ENCODE peak calls at places on chromosome 19, in five cellular contexts. One of them, this sample, is unnamed.

GRCh38 chr19:35995655-35995993 is 636 bp downstream of the SDHAF1 start:
- DNase-seq in activated naive CD8-positive, alpha-beta T cell treated with anti-CD3 and anti-CD28 coated beads for 36 hours: peak; percentile 64
- DNase-seq in astrocyte of the hippocampus: peak; percentile 53
- DNase-seq in NCI-H2081: peak; percentile 10
- DNase-seq in psoas muscle: peak; percentile 46
- DNase-seq in this sample: no peak

GRCh38 chr19:46413262-46414031 is at the start of gene CCDC8:
- DNase-seq in NCI-H2081: no peak
- DNase-seq in astrocyte of the hippocampus: peak; percentile 95
- DNase-seq in activated naive CD8-positive, alpha-beta T cell treated with anti-CD3 and anti-CD28 coated beads for 36 hours: no peak
- DNase-seq in psoas muscle: peak; percentile 75
- DNase-seq in this sample: no peak

GRCh38 chr19:39166571-39167391 is 30.0 kb upstream of the NCCRP1 start:
- DNase-seq in psoas muscle: peak; percentile 65
- DNase-seq in activated naive CD8-positive, alpha-beta T cell treated with anti-CD3 and anti-CD28 coated beads for 36 hours: no peak
- DNase-seq in astrocyte of the hippocampus: peak; percentile 40
- DNase-seq in NCI-H2081: no peak
- DNase-seq in this sample: no peak

GRCh38 chr19:47151627-47152026 is 21.0 kb downstream of the SAE1 start:
- DNase-seq in astrocyte of the hippocampus: no peak
- DNase-seq in psoas muscle: no peak
- DNase-seq in activated naive CD8-positive, alpha-beta T cell treated with anti-CD3 and anti-CD28 coated beads for 36 hours: no peak
- DNase-seq in NCI-H2081: no peak
- DNase-seq in this sample: no peak

GRCh38 chr19:7482584-7483439 is 6.0 kb downstream of the PEX11G start:
- DNase-seq in activated naive CD8-positive, alpha-beta T cell treated with anti-CD3 and anti-CD28 coated beads for 36 hours: no peak
- DNase-seq in astrocyte of the hippocampus: peak; percentile 29
- DNase-seq in psoas muscle: peak; percentile 49
- DNase-seq in NCI-H2081: no peak
- DNase-seq in this sample: peak; percentile 70

GRCh38 chr19:2034729-2035589 is 16.1 kb downstream of the MKNK2 start:
- DNase-seq in astrocyte of the hippocampus: peak; percentile 42
- DNase-seq in psoas muscle: peak; percentile 63
- DNase-seq in activated naive CD8-positive, alpha-beta T cell treated with anti-CD3 and anti-CD28 coated beads for 36 hours: peak; percentile 72
- DNase-seq in NCI-H2081: peak; percentile 20
- DNase-seq in this sample: no peak

GRCh38 chr19:12331211-12331941 is 2.1 kb downstream of the ZNF563 start:
- DNase-seq in psoas muscle: no peak
- DNase-seq in NCI-H2081: no peak
- DNase-seq in activated naive CD8-positive, alpha-beta T cell treated with anti-CD3 and anti-CD28 coated beads for 36 hours: peak; percentile 86
- DNase-seq in astrocyte of the hippocampus: no peak
- DNase-seq in this sample: no peak

GRCh38 chr19:3554254-3555083 is 2.9 kb downstream of the MFSD12 start:
- DNase-seq in psoas muscle: no peak
- DNase-seq in NCI-H2081: no peak
- DNase-seq in activated naive CD8-positive, alpha-beta T cell treated with anti-CD3 and anti-CD28 coated beads for 36 hours: no peak
- DNase-seq in astrocyte of the hippocampus: no peak
- DNase-seq in this sample: no peak

GRCh38 chr19:29837448-29837961 is 25.7 kb downstream of the CCNE1 start:
- DNase-seq in psoas muscle: no peak
- DNase-seq in activated naive CD8-positive, alpha-beta T cell treated with anti-CD3 and anti-CD28 coated beads for 36 hours: peak; percentile 70
- DNase-seq in astrocyte of the hippocampus: no peak
- DNase-seq in NCI-H2081: no peak
- DNase-seq in this sample: no peak

GRCh38 chr19:38528931-38529330 is 88.8 kb downstream of the MAP4K1 start:
- DNase-seq in astrocyte of the hippocampus: no peak
- DNase-seq in NCI-H2081: no peak
- DNase-seq in activated naive CD8-positive, alpha-beta T cell treated with anti-CD3 and anti-CD28 coated beads for 36 hours: no peak
- DNase-seq in psoas muscle: no peak
- DNase-seq in this sample: no peak

GRCh38 chr19:54186934-54187381 is 2.4 kb downstream of the MBOAT7 start:
- DNase-seq in activated naive CD8-positive, alpha-beta T cell treated with anti-CD3 and anti-CD28 coated beads for 36 hours: no peak
- DNase-seq in NCI-H2081: no peak
- DNase-seq in psoas muscle: peak; percentile 29
- DNase-seq in astrocyte of the hippocampus: no peak
- DNase-seq in this sample: no peak

GRCh38 chr19:7670790-7671189 is 1.9 kb downstream of the RETN start:
- DNase-seq in NCI-H2081: no peak
- DNase-seq in activated naive CD8-positive, alpha-beta T cell treated with anti-CD3 and anti-CD28 coated beads for 36 hours: no peak
- DNase-seq in astrocyte of the hippocampus: no peak
- DNase-seq in psoas muscle: no peak
- DNase-seq in this sample: no peak

GRCh38 chr19:18218600-18218999 is 7.6 kb downstream of the PDE4C start:
- DNase-seq in NCI-H2081: no peak
- DNase-seq in astrocyte of the hippocampus: no peak
- DNase-seq in activated naive CD8-positive, alpha-beta T cell treated with anti-CD3 and anti-CD28 coated beads for 36 hours: no peak
- DNase-seq in psoas muscle: no peak
- DNase-seq in this sample: no peak

This sample was measured in keratinocyte.